ENCODE peak calls at places on chromosomes 5 and 9, in five cellular contexts. One of them, this sample, is unnamed.

GRCh38 chr5:154409230-154409840 is 36.5 kb upstream of the SAP30L start:
- DNase-seq in stomach: no peak
- DNase-seq in breast epithelium: no peak
- DNase-seq in esophagus muscularis mucosa: peak; percentile 70
- DNase-seq in HL-60: no peak
- DNase-seq in this sample: no peak

GRCh38 chr5:159263569-159263905 is 447 bp downstream of the UBLCP1 start:
- DNase-seq in stomach: no peak
- DNase-seq in esophagus muscularis mucosa: no peak
- DNase-seq in HL-60: peak; percentile 3
- DNase-seq in breast epithelium: no peak
- DNase-seq in this sample: no peak

GRCh38 chr5:59249160-59249559 is 644.4 kb downstream of the PDE4D start:
- DNase-seq in stomach: no peak
- DNase-seq in HL-60: no peak
- DNase-seq in esophagus muscularis mucosa: no peak
- DNase-seq in breast epithelium: no peak
- DNase-seq in this sample: no peak

GRCh38 chr5:154654484-154655375 is 100.4 kb upstream of the LARP1 start:
- DNase-seq in breast epithelium: no peak
- DNase-seq in HL-60: no peak
- DNase-seq in stomach: no peak
- DNase-seq in esophagus muscularis mucosa: no peak
- DNase-seq in this sample: no peak

GRCh38 chr5:90477073-90477472 is 2.4 kb downstream of the POLR3G start:
- DNase-seq in breast epithelium: no peak
- DNase-seq in HL-60: no peak
- DNase-seq in esophagus muscularis mucosa: no peak
- DNase-seq in stomach: no peak
- DNase-seq in this sample: no peak

GRCh38 chr5:9196403-9197224 is 349.3 kb downstream of the SEMA5A start:
- DNase-seq in breast epithelium: no peak
- DNase-seq in esophagus muscularis mucosa: no peak
- DNase-seq in HL-60: no peak
- DNase-seq in stomach: no peak
- DNase-seq in this sample: no peak

GRCh38 chr5:142175461-142176142 is 67.0 kb downstream of the NDFIP1 start:
- DNase-seq in esophagus muscularis mucosa: no peak
- DNase-seq in stomach: no peak
- DNase-seq in breast epithelium: no peak
- DNase-seq in HL-60: no peak
- DNase-seq in this sample: no peak

GRCh38 chr9:130461218-130461630 is 16.5 kb downstream of the ASS1 start:
- DNase-seq in stomach: peak; percentile 73
- DNase-seq in esophagus muscularis mucosa: no peak
- DNase-seq in breast epithelium: no peak
- DNase-seq in HL-60: peak; percentile 25
- DNase-seq in this sample: peak; percentile 90

GRCh38 chr5:158456756-158457155 is 597.8 kb upstream of the CLINT1 start:
- DNase-seq in esophagus muscularis mucosa: no peak
- DNase-seq in HL-60: no peak
- DNase-seq in breast epithelium: no peak
- DNase-seq in stomach: no peak
- DNase-seq in this sample: no peak

GRCh38 chr5:167050568-167051214 is 1240.8 kb upstream of the WWC1 start:
- DNase-seq in HL-60: peak; percentile 27
- DNase-seq in esophagus muscularis mucosa: no peak
- DNase-seq in stomach: no peak
- DNase-seq in breast epithelium: no peak
- DNase-seq in this sample: no peak

GRCh38 chr9:86406366-86406765 is 52.2 kb upstream of the TUT7 start:
- DNase-seq in stomach: no peak
- DNase-seq in breast epithelium: no peak
- DNase-seq in HL-60: no peak
- DNase-seq in esophagus muscularis mucosa: peak; percentile 57
- DNase-seq in this sample: no peak

GRCh38 chr9:128809831-128810230 is 8.5 kb upstream of the ENDOG start:
- DNase-seq in esophagus muscularis mucosa: no peak
- DNase-seq in breast epithelium: no peak
- DNase-seq in HL-60: no peak
- DNase-seq in stomach: no peak
- DNase-seq in this sample: no peak

GRCh38 chr5:71938886-71939285 is 168.4 kb upstream of the MAP1B start:
- DNase-seq in stomach: peak; percentile 71
- DNase-seq in esophagus muscularis mucosa: peak; percentile 82
- DNase-seq in breast epithelium: peak; percentile 66
- DNase-seq in HL-60: no peak
- DNase-seq in this sample: no peak

GRCh38 chr5:135028791-135029467 is 5.1 kb downstream of the PITX1 start:
- DNase-seq in stomach: no peak
- DNase-seq in breast epithelium: no peak
- DNase-seq in esophagus muscularis mucosa: no peak
- DNase-seq in HL-60: no peak
- DNase-seq in this sample: no peak

GRCh38 chr9:88198346-88198807 is 60.1 kb upstream of the SPATA31C2 start:
- DNase-seq in stomach: no peak
- DNase-seq in HL-60: peak; percentile 19
- DNase-seq in esophagus muscularis mucosa: peak; percentile 87
- DNase-seq in breast epithelium: no peak
- DNase-seq in this sample: no peak

GRCh38 chr5:28301676-28302075 is 1263.3 kb upstream of the CDH9 start:
- DNase-seq in HL-60: no peak
- DNase-seq in stomach: no peak
- DNase-seq in esophagus muscularis mucosa: no peak
- DNase-seq in breast epithelium: no peak
- DNase-seq in this sample: no peak

GRCh38 chr5:72302171-72302570 is 17.9 kb downstream of the MRPS27 start:
- DNase-seq in esophagus muscularis mucosa: no peak
- DNase-seq in breast epithelium: no peak
- DNase-seq in HL-60: no peak
- DNase-seq in stomach: no peak
- DNase-seq in this sample: no peak

GRCh38 chr9:136977223-136978072 is at the start of gene PTGDS:
- DNase-seq in stomach: no peak
- DNase-seq in esophagus muscularis mucosa: no peak
- DNase-seq in breast epithelium: no peak
- DNase-seq in HL-60: no peak
- DNase-seq in this sample: no peak

GRCh38 chr5:57804007-57804444 is 321.4 kb upstream of the ACTBL2 start:
- DNase-seq in stomach: no peak
- DNase-seq in esophagus muscularis mucosa: no peak
- DNase-seq in HL-60: no peak
- DNase-seq in breast epithelium: no peak
- DNase-seq in this sample: no peak

GRCh38 chr5:179380211-179381035 is 35.2 kb upstream of the ADAMTS2 start:
- DNase-seq in breast epithelium: no peak
- DNase-seq in esophagus muscularis mucosa: peak; percentile 88
- DNase-seq in stomach: no peak
- DNase-seq in HL-60: no peak
- DNase-seq in this sample: no peak

GRCh38 chr9:14281136-14281795 is 32.7 kb downstream of the NFIB start:
- DNase-seq in HL-60: no peak
- DNase-seq in breast epithelium: no peak
- DNase-seq in esophagus muscularis mucosa: no peak
- DNase-seq in stomach: no peak
- DNase-seq in this sample: no peak

GRCh38 chr9:91039125-91039834 is 237.7 kb downstream of the SYK start:
- DNase-seq in breast epithelium: no peak
- DNase-seq in stomach: no peak
- DNase-seq in esophagus muscularis mucosa: peak; percentile 89
- DNase-seq in HL-60: no peak
- DNase-seq in this sample: no peak

GRCh38 chr5:1443991-1444360 is 1.3 kb downstream of the SLC6A3 start:
- DNase-seq in esophagus muscularis mucosa: no peak
- DNase-seq in stomach: no peak
- DNase-seq in breast epithelium: no peak
- DNase-seq in HL-60: no peak
- DNase-seq in this sample: no peak

GRCh38 chr5:72133212-72133990 is 26.1 kb downstream of the MAP1B start:
- DNase-seq in HL-60: no peak
- DNase-seq in breast epithelium: no peak
- DNase-seq in esophagus muscularis mucosa: no peak
- DNase-seq in stomach: no peak
- DNase-seq in this sample: no peak

GRCh38 chr9:100277166-100277979 is 75.4 kb downstream of the TEX10 start:
- DNase-seq in HL-60: no peak
- DNase-seq in stomach: no peak
- DNase-seq in breast epithelium: no peak
- DNase-seq in esophagus muscularis mucosa: no peak
- DNase-seq in this sample: no peak

GRCh38 chr9:136690104-136690840 is 3.0 kb upstream of the AGPAT2 start:
- DNase-seq in stomach: no peak
- DNase-seq in breast epithelium: no peak
- DNase-seq in HL-60: no peak
- DNase-seq in esophagus muscularis mucosa: no peak
- DNase-seq in this sample: no peak

GRCh38 chr5:78757269-78758053 is 108.9 kb upstream of the LHFPL2 start:
- DNase-seq in esophagus muscularis mucosa: no peak
- DNase-seq in stomach: no peak
- DNase-seq in HL-60: no peak
- DNase-seq in breast epithelium: no peak
- DNase-seq in this sample: no peak

GRCh38 chr9:135330307-135330631 is 149.3 kb upstream of the PPP1R26 start:
- DNase-seq in HL-60: no peak
- DNase-seq in stomach: no peak
- DNase-seq in esophagus muscularis mucosa: no peak
- DNase-seq in breast epithelium: no peak
- DNase-seq in this sample: no peak

GRCh38 chr9:77284616-77285015 is 107.3 kb downstream of the VPS13A start:
- DNase-seq in esophagus muscularis mucosa: no peak
- DNase-seq in breast epithelium: no peak
- DNase-seq in HL-60: no peak
- DNase-seq in stomach: no peak
- DNase-seq in this sample: no peak

DNA sequence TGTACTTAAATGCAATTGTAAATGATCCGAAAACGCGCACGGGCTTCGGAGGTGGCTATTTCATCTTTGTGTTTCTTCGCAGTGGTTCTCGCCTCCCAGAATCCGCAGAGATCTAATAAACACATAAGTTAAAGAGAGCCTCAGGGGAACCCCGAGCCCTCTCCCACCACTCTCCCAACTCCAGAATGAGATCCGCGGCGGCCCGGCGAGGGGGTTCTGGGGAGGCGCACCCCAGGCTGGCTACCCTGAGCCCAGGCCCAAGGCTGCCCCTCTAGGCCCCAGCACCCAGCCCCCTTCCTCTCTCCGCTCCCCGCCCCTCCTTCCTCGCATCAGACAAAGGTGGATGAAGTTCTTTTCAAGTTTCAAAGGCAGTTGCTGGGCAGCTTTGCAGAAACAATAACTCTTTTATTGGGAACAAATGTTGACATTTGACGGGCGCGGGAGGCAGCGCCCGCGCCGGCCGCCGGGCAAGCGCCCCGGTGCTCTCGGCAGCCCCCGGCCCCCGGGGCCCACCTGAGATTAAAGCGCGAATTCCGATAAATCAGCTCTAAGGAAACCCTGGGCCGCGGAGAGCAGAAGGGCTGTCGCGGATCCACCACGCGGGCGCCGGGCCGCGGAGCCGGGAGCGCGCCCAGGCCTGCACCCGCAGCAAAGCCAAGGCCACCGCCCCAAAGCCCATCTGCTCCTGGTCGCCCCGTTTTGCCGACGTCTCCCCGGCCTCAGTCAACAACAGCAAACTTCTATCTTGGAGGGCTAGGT is 8.4 kb downstream of the IRX2 start:
- DNase-seq in esophagus muscularis mucosa: no peak
- DNase-seq in HL-60: no peak
- DNase-seq in breast epithelium: no peak
- DNase-seq in stomach: no peak
- DNase-seq in this sample: no peak
- TF ChIP-seq POLR2AphosphoS5 in esophagus muscularis mucosa: no peak
- TF ChIP-seq POLR2AphosphoS5 in HL-60: no peak
- TF ChIP-seq POLR2AphosphoS5 in breast epithelium: no peak
- TF ChIP-seq POLR2AphosphoS5 in stomach: no peak
- TF ChIP-seq POLR2AphosphoS5 in this sample: no peak

DNA sequence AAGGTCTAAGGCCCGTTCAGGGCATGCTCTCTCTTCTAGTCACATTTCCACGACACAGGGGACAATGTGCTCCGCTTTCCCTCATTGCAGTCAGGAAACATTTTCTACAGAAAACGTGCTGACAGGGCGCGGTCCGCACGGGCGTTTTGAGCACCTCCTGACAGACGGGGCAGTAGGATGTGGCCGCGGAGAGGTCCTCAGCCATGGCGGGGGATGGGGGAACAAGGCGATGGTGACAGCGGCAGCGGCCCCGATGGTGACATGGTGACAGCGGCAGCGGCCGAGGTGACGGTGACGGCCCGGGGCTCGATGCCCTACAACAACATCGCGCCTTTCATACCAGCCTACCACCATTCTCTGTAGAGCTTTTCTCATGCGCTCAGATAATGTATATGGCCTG is 4.1 kb downstream of the PLPP1 start:
- DNase-seq in HL-60: no peak
- DNase-seq in esophagus muscularis mucosa: peak; percentile 72
- DNase-seq in breast epithelium: no peak
- DNase-seq in stomach: no peak
- DNase-seq in this sample: no peak
- TF ChIP-seq POLR2AphosphoS5 in HL-60: no peak
- TF ChIP-seq POLR2AphosphoS5 in esophagus muscularis mucosa: no peak
- TF ChIP-seq POLR2AphosphoS5 in breast epithelium: no peak
- TF ChIP-seq POLR2AphosphoS5 in stomach: no peak
- TF ChIP-seq POLR2AphosphoS5 in this sample: no peak

DNA sequence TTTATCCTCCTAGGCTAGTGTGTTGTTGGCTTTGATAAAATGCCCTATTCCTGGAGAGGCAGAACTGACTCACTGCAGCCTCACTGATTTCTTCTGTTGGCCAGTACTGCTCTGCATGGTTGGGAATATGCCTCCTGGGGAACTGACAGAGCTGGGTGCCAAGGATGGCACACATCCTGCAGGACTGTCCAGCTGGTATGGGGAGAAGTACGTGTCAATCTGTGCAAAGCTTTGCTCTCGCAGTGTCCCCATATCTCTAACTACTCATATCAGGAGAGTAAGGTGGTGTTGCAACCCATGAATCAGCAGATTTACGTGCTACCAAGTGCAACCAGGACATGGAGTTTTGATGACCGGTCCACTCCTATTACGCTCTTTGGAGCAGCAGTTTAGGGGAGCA is 74.7 kb downstream of the TEK start:
- DNase-seq in breast epithelium: no peak
- DNase-seq in esophagus muscularis mucosa: peak; percentile 42
- DNase-seq in stomach: peak; percentile 31
- DNase-seq in HL-60: no peak
- DNase-seq in this sample: no peak
- TF ChIP-seq POLR2AphosphoS5 in breast epithelium: no peak
- TF ChIP-seq POLR2AphosphoS5 in esophagus muscularis mucosa: no peak
- TF ChIP-seq POLR2AphosphoS5 in stomach: peak; percentile 36
- TF ChIP-seq POLR2AphosphoS5 in HL-60: no peak
- TF ChIP-seq POLR2AphosphoS5 in this sample: no peak

GRCh38 chr5:149581192-149581861 is at the start of gene ARHGEF37:
- DNase-seq in stomach: peak; percentile 96
- DNase-seq in esophagus muscularis mucosa: peak; percentile 95
- DNase-seq in HL-60: peak; percentile 5
- DNase-seq in breast epithelium: peak; percentile 94
- DNase-seq in this sample: peak; percentile 22
- TF ChIP-seq POLR2AphosphoS5 in stomach: peak; percentile 77
- TF ChIP-seq POLR2AphosphoS5 in esophagus muscularis mucosa: peak; percentile 33
- TF ChIP-seq POLR2AphosphoS5 in HL-60: no peak
- TF ChIP-seq POLR2AphosphoS5 in breast epithelium: peak; percentile 49
- TF ChIP-seq POLR2AphosphoS5 in this sample: no peak

This sample was measured in GM12891.